ENCODE peak calls at places on chromosomes 1 and 21, in six cellular contexts. V is T follicular helper cell, Y is kidney tubule cell, W is non-pigmented ciliary epithelial cell, U is midbrain, T is amniotic epithelial cell. I is an unnamed sample.

GRCh38 chr1:27049607-27050006 is 37.0 kb upstream of the TENT5B start:
- DNase-seq in T (no peak), W (no peak), Y (no peak), U (no peak), V (no peak), I (no peak)

GRCh38 chr1:30521261-30521865 is 202.0 kb downstream of the MATN1 start:
- DNase-seq in T (no peak), V (no peak), W (no peak), U (no peak), Y (no peak), I (no peak)

GRCh38 chr1:116987256-116987555 is 14.4 kb upstream of the CD101 start:
- DNase-seq in T (no peak), W (no peak), U (no peak), V (peak), Y (no peak), I (no peak)

GRCh38 chr1:67646145-67647035 is 38.6 kb upstream of the GADD45A start:
- DNase-seq in Y (peak), V (no peak), T (peak), U (no peak), W (no peak), I (no peak)

GRCh38 chr1:203406446-203407045 is 55.6 kb upstream of the FMOD start:
- DNase-seq in Y (no peak), T (peak), U (no peak), W (no peak), V (no peak), I (no peak)

GRCh38 chr1:223244366-223245103 is 101.5 kb upstream of the TLR5 start:
- DNase-seq in W (no peak), Y (peak), U (no peak), T (peak), V (no peak), I (peak)

GRCh38 chr21:27536319-27536718 is 569.4 kb upstream of the ADAMTS5 start:
- DNase-seq in W (no peak), V (no peak), U (no peak), T (peak), Y (no peak), I (peak)

GRCh38 chr1:149884433-149885363 is 14.7 kb upstream of the BOLA1 start:
- DNase-seq in V (no peak), T (peak), U (peak), Y (peak), W (no peak), I (peak)

GRCh38 chr1:62361426-62361825 is 42.2 kb upstream of the KANK4 start:
- DNase-seq in W (no peak), T (no peak), V (no peak), Y (no peak), U (no peak), I (no peak)

GRCh38 chr21:16752109-16752508 is 760.7 kb upstream of the CXADR start:
- DNase-seq in T (no peak), W (no peak), V (no peak), Y (no peak), U (peak), I (no peak)

GRCh38 chr21:35344582-35344981 is 295.5 kb upstream of the RUNX1 start:
- DNase-seq in W (no peak), T (no peak), U (no peak), Y (no peak), V (no peak), I (no peak)

GRCh38 chr21:25421327-25422028 is 185.8 kb downstream of the MRPL39 start:
- DNase-seq in T (peak), U (no peak), Y (peak), V (peak), W (peak), I (no peak)

GRCh38 chr1:76944942-76945341 is 77.7 kb downstream of the ST6GALNAC5 start:
- DNase-seq in U (no peak), W (no peak), T (no peak), Y (peak), V (no peak), I (no peak)

GRCh38 chr1:44698138-44698537 is 23.6 kb downstream of the ARMH1 start:
- DNase-seq in W (no peak), U (no peak), V (no peak), Y (no peak), T (no peak), I (no peak)

GRCh38 chr1:116482490-116482889 is 88.3 kb downstream of the CD58 start:
- DNase-seq in U (no peak), W (no peak), Y (no peak), V (no peak), T (no peak), I (no peak)

GRCh38 chr1:65483993-65484754 is 63.7 kb downstream of the LEPR start:
- DNase-seq in T (no peak), V (no peak), W (no peak), Y (no peak), U (no peak), I (no peak)

GRCh38 chr1:7380712-7381111 is 390.4 kb upstream of the VAMP3 start:
- DNase-seq in Y (no peak), T (no peak), V (no peak), W (no peak), U (no peak), I (peak)

GRCh38 chr21:44065428-44065827 is 41.8 kb upstream of the PWP2 start:
- DNase-seq in U (no peak), W (no peak), Y (peak), V (peak), T (peak), I (no peak)

GRCh38 chr21:17585875-17586450 is 26.7 kb downstream of the BTG3 start:
- DNase-seq in Y (peak), W (peak), U (peak), T (peak), V (no peak), I (peak)